ENCODE peak calls at places on chromosomes 4 and X, in five cellular contexts. P, R, B, M and D are unnamed samples.
A peak's percentile ranks its signal among the peaks of the same experiment; 100 is the strongest.

GRCh38 chr4:76155979-76156378 is 7.8 kb upstream of the NUP54 start:
- DNase-seq in B (no peak), P (no peak), M (no peak), R (no peak), D (no peak)

GRCh38 chr4:84563002-84563401 is 19.9 kb upstream of the CDS1 start:
- DNase-seq in R (no peak), M (no peak), B (no peak), P (no peak), D (no peak)

GRCh38 chrX:130770615-130771014 is 132.4 kb downstream of the ENOX2 start:
- DNase-seq in P (no peak), B (no peak), M (no peak), R (no peak), D (no peak)

GRCh38 chr4:108492816-108493595 is 127.4 kb upstream of the RPL34 start:
- DNase-seq in P (no peak), R (peak; percentile 41), M (peak; percentile 5), B (no peak), D (no peak)

GRCh38 chr4:967113-968104 is 6.0 kb downstream of the DGKQ start:
- DNase-seq in B (no peak), M (no peak), R (no peak), P (no peak), D (no peak)

GRCh38 chr4:111806331-111806730 is 338.9 kb upstream of the FAM241A start:
- DNase-seq in P (no peak), M (no peak), B (no peak), R (peak; percentile 18), D (no peak)

GRCh38 chrX:2401201-2401589 is 99.6 kb downstream of the DHRSX start:
- DNase-seq in M (no peak), B (no peak), R (no peak), P (no peak), D (no peak)

GRCh38 chrX:150099316-150099715 is 161.0 kb upstream of the EOLA2 start:
- DNase-seq in M (no peak), R (no peak), P (no peak), B (no peak), D (no peak)

GRCh38 chrX:64097891-64098290 is 107.6 kb downstream of the AMER1 start:
- DNase-seq in R (no peak), M (no peak), B (no peak), P (no peak), D (no peak)

GRCh38 chr4:169183581-169183980 is 87.2 kb downstream of the SH3RF1 start:
- DNase-seq in M (no peak), B (no peak), R (no peak), P (no peak), D (no peak)

GRCh38 chrX:71251456-71251973 is 2.4 kb downstream of the ZMYM3 start:
- DNase-seq in B (no peak), P (no peak), M (no peak), R (no peak), D (no peak)

GRCh38 chr4:184911310-184911709 is 85.5 kb upstream of the ACSL1 start:
- DNase-seq in R (no peak), M (no peak), P (no peak), B (no peak), D (no peak)

GRCh38 chr4:165994706-165995105 is 121.7 kb downstream of the TLL1 start:
- DNase-seq in P (no peak), B (no peak), R (no peak), M (no peak), D (no peak)

GRCh38 chr4:2763511-2763967 is 7.4 kb upstream of the TNIP2 start:
- DNase-seq in B (no peak), R (no peak), M (no peak), P (no peak), D (no peak)

GRCh38 chrX:109533631-109534030 is 3.0 kb upstream of the NXT2 start:
- DNase-seq in R (no peak), M (no peak), B (no peak), P (no peak), D (no peak)

GRCh38 chrX:131752493-131753198 is 208.8 kb downstream of the OR13H1 start:
- DNase-seq in M (peak; percentile 71), R (no peak), B (peak; percentile 70), P (no peak), D (no peak)

GRCh38 chr4:157075811-157076577 is at the start of gene GLRB:
- DNase-seq in M (no peak), B (peak; percentile 35), R (no peak), P (no peak), D (no peak)

GRCh38 chrX:9285342-9285771 is 179.5 kb upstream of the TBL1X start:
- DNase-seq in B (no peak), M (no peak), P (peak; percentile 1), R (no peak), D (peak; percentile 1)

GRCh38 chr4:179695175-179695574 is 2252.9 kb upstream of the AGA start:
- DNase-seq in M (no peak), B (no peak), R (no peak), P (no peak), D (no peak)

GRCh38 chr4:99383833-99384392 is 31.4 kb upstream of the ADH1C start:
- DNase-seq in B (no peak), P (no peak), R (no peak), M (no peak), D (no peak)

GRCh38 chr4:81811562-81812293 is 340.0 kb upstream of the RASGEF1B start:
- DNase-seq in B (no peak), P (no peak), R (no peak), M (no peak), D (no peak)

GRCh38 chr4:71156616-71157015 is 163.2 kb downstream of the DCK start:
- DNase-seq in R (no peak), M (no peak), P (no peak), B (no peak), D (no peak)